ENCODE peak calls at places on chromosomes 7 and 10, in eight cellular contexts. O is HL-60; T is right atrium auricular region; F is CD8-positive, alpha-beta T cell; I is AG09309; B is endothelial cell; Z is adrenal gland; H is left ventricle myocardium inferior. G is an unnamed sample.

GRCh38 chr7:19290936-19291335 is 145.7 kb upstream of the FERD3L start:
- DNase-seq in O (no peak), T (no peak), F (no peak), I (no peak), B (no peak), Z (no peak), H (no peak), G (no peak)

GRCh38 chr10:35940067-35940989 is 298.2 kb upstream of the FZD8 start:
- DNase-seq in O (no peak), T (no peak), F (no peak), I (no peak), B (no peak), Z (no peak), H (no peak), G (no peak)

GRCh38 chr10:33005322-33006282 is 47.6 kb upstream of the ITGB1 start:
- DNase-seq in O (peak), T (peak), F (no peak), I (peak), B (peak), Z (peak), H (peak), G (peak)

GRCh38 chr10:79380125-79380917 is 33.1 kb downstream of the PPIF start:
- DNase-seq in O (no peak), T (no peak), F (no peak), I (no peak), B (no peak), Z (peak), H (no peak), G (no peak)

GRCh38 chr10:63057509-63057908 is 75.6 kb upstream of the NRBF2 start:
- DNase-seq in O (no peak), T (no peak), F (no peak), I (no peak), B (no peak), Z (no peak), H (no peak), G (no peak)

GRCh38 chr7:51029586-51030230 is 247.0 kb upstream of the GRB10 start:
- DNase-seq in O (no peak), T (no peak), F (no peak), I (peak), B (no peak), Z (no peak), H (no peak), G (no peak)

GRCh38 chr10:112716924-112717348 is 233.1 kb upstream of the TCF7L2 start:
- DNase-seq in O (no peak), T (no peak), F (no peak), I (no peak), B (no peak), Z (no peak), H (no peak), G (no peak)

GRCh38 chr7:103764887-103765286 is 224.6 kb downstream of the RELN start:
- DNase-seq in O (no peak), T (no peak), F (no peak), I (no peak), B (no peak), Z (no peak), H (no peak), G (no peak)

GRCh38 chr10:117250409-117250808 is 9.5 kb downstream of the SLC18A2 start:
- DNase-seq in O (no peak), T (no peak), F (no peak), I (no peak), B (no peak), Z (no peak), H (no peak), G (no peak)

GRCh38 chr10:124063736-124064135 is 29.7 kb downstream of the CHST15 start:
- DNase-seq in O (peak), T (no peak), F (no peak), I (peak), B (no peak), Z (peak), H (no peak), G (no peak)

GRCh38 chr10:22252286-22252800 is 34.5 kb upstream of the EBLN1 start:
- DNase-seq in O (peak), T (peak), F (peak), I (no peak), B (peak), Z (peak), H (peak), G (peak)

GRCh38 chr7:107856806-107857540 is 34.0 kb upstream of the DLD start:
- DNase-seq in O (peak), T (no peak), F (no peak), I (no peak), B (no peak), Z (no peak), H (no peak), G (no peak)

GRCh38 chr7:13563257-13563656 is 426.2 kb downstream of the ETV1 start:
- DNase-seq in O (no peak), T (no peak), F (no peak), I (no peak), B (no peak), Z (no peak), H (no peak), G (no peak)

GRCh38 chr7:49639808-49640207 is 133.6 kb upstream of the VWC2 start:
- DNase-seq in O (no peak), T (no peak), F (no peak), I (no peak), B (no peak), Z (no peak), H (no peak), G (no peak)

GRCh38 chr10:52631648-52632047 is 140.9 kb downstream of the MBL2 start:
- DNase-seq in O (no peak), T (no peak), F (no peak), I (no peak), B (no peak), Z (no peak), H (no peak), G (no peak)

GRCh38 chr7:27677912-27678612 is 15.4 kb upstream of the HIBADH start:
- DNase-seq in O (no peak), T (no peak), F (no peak), I (peak), B (no peak), Z (no peak), H (no peak), G (no peak)

GRCh38 chr10:77027576-77027975 is 610.0 kb downstream of the KCNMA1 start:
- DNase-seq in O (peak), T (no peak), F (no peak), I (no peak), B (no peak), Z (no peak), H (no peak), G (no peak)

GRCh38 chr10:131831561-131831960 is 69.2 kb upstream of the PPP2R2D start:
- DNase-seq in O (no peak), T (no peak), F (no peak), I (no peak), B (no peak), Z (no peak), H (no peak), G (no peak)

GRCh38 chr7:46990761-46991160 is 591.1 kb downstream of the TNS3 start:
- DNase-seq in O (no peak), T (no peak), F (no peak), I (no peak), B (no peak), Z (no peak), H (no peak), G (no peak)

GRCh38 chr10:129193148-129193547 is 273.9 kb upstream of the MGMT start:
- DNase-seq in O (no peak), T (peak), F (no peak), I (no peak), B (no peak), Z (no peak), H (no peak), G (no peak)

GRCh38 chr7:30927040-30927439 is 15.4 kb downstream of the AQP1 start:
- DNase-seq in O (no peak), T (no peak), F (no peak), I (no peak), B (no peak), Z (peak), H (no peak), G (no peak)

GRCh38 chr7:36303202-36304098 is 86.2 kb upstream of the ANLN start:
- DNase-seq in O (no peak), T (peak), F (no peak), I (peak), B (no peak), Z (peak), H (peak), G (no peak)

GRCh38 chr7:6257602-6258001 is 14.8 kb downstream of the CYTH3 start:
- DNase-seq in O (no peak), T (no peak), F (no peak), I (no peak), B (no peak), Z (no peak), H (no peak), G (no peak)

GRCh38 chr7:151442776-151443496 is 3.0 kb upstream of the CRYGN start:
- DNase-seq in O (no peak), T (no peak), F (no peak), I (no peak), B (no peak), Z (no peak), H (no peak), G (no peak)

GRCh38 chr7:151482883-151483699 is 36.6 kb downstream of the RHEB start:
- DNase-seq in O (no peak), T (no peak), F (no peak), I (no peak), B (no peak), Z (no peak), H (no peak), G (no peak)

GRCh38 chr7:144835166-144835611 is 664 bp downstream of the TPK1 start:
- DNase-seq in O (peak), T (no peak), F (peak), I (no peak), B (peak), Z (peak), H (peak), G (peak)

GRCh38 chr10:50991496-50992355 is 82.6 kb upstream of the PRKG1 start:
- DNase-seq in O (no peak), T (peak), F (no peak), I (no peak), B (peak), Z (no peak), H (peak), G (no peak)

GRCh38 chr7:149620961-149621360 is 123.4 kb upstream of the ZNF746 start:
- DNase-seq in O (no peak), T (no peak), F (no peak), I (no peak), B (no peak), Z (no peak), H (no peak), G (no peak)

GRCh38 chr7:1569440-1569832 is 396 bp downstream of the PSMG3 start:
- DNase-seq in O (no peak), T (no peak), F (no peak), I (no peak), B (no peak), Z (no peak), H (no peak), G (no peak)

GRCh38 chr10:23338155-23338828 is 6.3 kb downstream of the C10orf67 start:
- DNase-seq in O (no peak), T (no peak), F (no peak), I (no peak), B (no peak), Z (no peak), H (no peak), G (no peak)

GRCh38 chr7:85737426-85737825 is 550.6 kb upstream of the SEMA3D start:
- DNase-seq in O (no peak), T (no peak), F (no peak), I (no peak), B (no peak), Z (no peak), H (no peak), G (no peak)

GRCh38 chr7:158621042-158621441 is 33.4 kb upstream of the PTPRN2 start:
- DNase-seq in O (no peak), T (no peak), F (no peak), I (no peak), B (no peak), Z (no peak), H (no peak), G (no peak)

GRCh38 chr10:121774404-121774803 is 153.4 kb downstream of the ATE1 start:
- DNase-seq in O (no peak), T (no peak), F (no peak), I (no peak), B (no peak), Z (no peak), H (no peak), G (no peak)

GRCh38 chr7:23696916-23697441 is 13.0 kb upstream of the STK31 start:
- DNase-seq in O (peak), T (no peak), F (no peak), I (no peak), B (peak), Z (peak), H (peak), G (peak)
- TF ChIP-seq CTCF in O (peak), T (peak), F (peak), I (peak), B (peak), Z (peak), H (peak), G (peak)

GRCh38 chr10:104548090-104548489 is 93.0 kb upstream of the SORCS3 start:
- DNase-seq in O (no peak), T (no peak), F (no peak), I (no peak), B (peak), Z (no peak), H (no peak), G (no peak)

GRCh38 chr10:104546336-104546735 is 94.8 kb upstream of the SORCS3 start:
- DNase-seq in O (no peak), T (no peak), F (no peak), I (no peak), B (no peak), Z (no peak), H (no peak), G (no peak)

GRCh38 chr10:104546756-104547155 is 94.3 kb upstream of the SORCS3 start:
- DNase-seq in O (no peak), T (no peak), F (no peak), I (no peak), B (no peak), Z (no peak), H (no peak), G (no peak)
- TF ChIP-seq CTCF in O (no peak), T (no peak), F (no peak), I (no peak), B (no peak), Z (no peak), H (no peak), G (no peak)

GRCh38 chr7:55174456-55174855 is 155.6 kb downstream of the EGFR start:
- DNase-seq in O (no peak), T (no peak), F (no peak), I (no peak), B (no peak), Z (no peak), H (no peak), G (no peak)

GRCh38 chr7:55172161-55172560 is 153.3 kb downstream of the EGFR start:
- DNase-seq in O (no peak), T (no peak), F (no peak), I (no peak), B (no peak), Z (no peak), H (no peak), G (no peak)

GRCh38 chr7:55172881-55173609 is 154.2 kb downstream of the EGFR start:
- DNase-seq in O (no peak), T (no peak), F (no peak), I (no peak), B (no peak), Z (no peak), H (no peak), G (no peak)

GRCh38 chr7:55174856-55175255 is 156.0 kb downstream of the EGFR start:
- DNase-seq in O (no peak), T (no peak), F (no peak), I (no peak), B (no peak), Z (no peak), H (no peak), G (no peak)

DNA sequence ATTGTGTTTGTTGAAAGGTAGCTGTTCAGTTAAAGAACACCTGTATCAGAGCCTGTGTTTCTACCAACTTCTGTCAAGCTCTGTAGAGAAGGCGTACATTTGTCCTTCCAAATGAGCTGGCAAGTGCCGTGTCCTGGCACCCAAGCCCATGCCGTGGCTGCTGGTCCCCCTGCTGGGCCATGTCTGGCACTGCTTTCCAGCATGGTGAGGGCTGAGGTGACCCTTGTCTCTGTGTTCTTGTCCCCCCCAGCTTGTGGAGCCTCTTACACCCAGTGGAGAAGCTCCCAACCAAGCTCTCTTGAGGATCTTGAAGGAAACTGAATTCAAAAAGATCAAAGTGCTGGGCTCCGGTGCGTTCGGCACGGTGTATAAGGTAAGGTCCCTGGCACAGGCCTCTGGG is 154.9 kb downstream of the EGFR start:
- DNase-seq in O (no peak), T (no peak), F (no peak), I (no peak), B (no peak), Z (no peak), H (no peak), G (no peak)
- TF ChIP-seq CTCF in O (no peak), T (no peak), F (no peak), I (no peak), B (no peak), Z (no peak), H (no peak), G (peak)

GRCh38 chr7:33059635-33060034 is 2.9 kb downstream of the NT5C3A start:
- DNase-seq in O (no peak), T (no peak), F (no peak), I (no peak), B (no peak), Z (no peak), H (no peak), G (no peak)

GRCh38 chr7:33062782-33063443 is 337 bp upstream of the NT5C3A start:
- DNase-seq in O (peak), T (peak), F (peak), I (peak), B (peak), Z (peak), H (peak), G (peak)

GRCh38 chr7:33061282-33061928 is 1.2 kb downstream of the NT5C3A start:
- DNase-seq in O (no peak), T (no peak), F (no peak), I (no peak), B (no peak), Z (no peak), H (no peak), G (no peak)

GRCh38 chr7:33065981-33066380 is 3.4 kb upstream of the NT5C3A start:
- DNase-seq in O (no peak), T (no peak), F (no peak), I (no peak), B (no peak), Z (no peak), H (no peak), G (no peak)

GRCh38 chr7:33062023-33062781 is at the start of gene NT5C3A:
- DNase-seq in O (peak), T (no peak), F (no peak), I (no peak), B (peak), Z (peak), H (no peak), G (no peak)
- TF ChIP-seq CTCF in O (no peak), T (no peak), F (no peak), I (no peak), B (no peak), Z (no peak), H (no peak), G (peak)

GRCh38 chr10:71623098-71623985 is 96.2 kb downstream of the C10orf105 start:
- DNase-seq in O (peak), T (no peak), F (no peak), I (no peak), B (peak), Z (peak), H (no peak), G (peak)
- TF ChIP-seq CTCF in O (peak), T (peak), F (no peak), I (peak), B (no peak), Z (no peak), H (peak), G (peak)

G was measured in neural crest cell.